ENCODE peak calls at places on chromosomes 5 and 9, in four cellular contexts. U is adrenal gland, B is fibroblast of the aortic adventitia, A is upper lobe of right lung. H is an unnamed sample.

GRCh38 chr5:32842798-32843531 is 131.8 kb downstream of the NPR3 start:
- DNase-seq in U (no peak), B (no peak), A (no peak), H (no peak)

GRCh38 chr5:172622091-172623046 is 18.7 kb upstream of the NEURL1B start:
- DNase-seq in U (no peak), B (no peak), A (no peak), H (no peak)

GRCh38 chr5:88279584-88279983 is 10.9 kb upstream of the TMEM161B start:
- DNase-seq in U (no peak), B (no peak), A (no peak), H (no peak)

GRCh38 chr5:142881727-142882126 is 111.5 kb downstream of the ARHGAP26 start:
- DNase-seq in U (no peak), B (no peak), A (no peak), H (no peak)

GRCh38 chr5:5497132-5497748 is 74.8 kb downstream of the ICE1 start:
- DNase-seq in U (peak), B (peak), A (peak), H (no peak)

GRCh38 chr5:29795253-29795652 is 1398.2 kb upstream of the CDH6 start:
- DNase-seq in U (no peak), B (no peak), A (no peak), H (no peak)

GRCh38 chr5:141182248-141182647 is at the start of gene PCDHB16:
- DNase-seq in U (no peak), B (peak), A (no peak), H (no peak)

GRCh38 chr9:74412236-74412979 is 84.7 kb upstream of the RORB start:
- DNase-seq in U (no peak), B (no peak), A (no peak), H (no peak)

GRCh38 chr9:105877719-105878118 is 183.4 kb downstream of the TMEM38B start:
- DNase-seq in U (no peak), B (no peak), A (no peak), H (no peak)

GRCh38 chr9:77770340-77770739 is 122.2 kb upstream of the GNA14 start:
- DNase-seq in U (no peak), B (no peak), A (no peak), H (no peak)

GRCh38 chr5:160787247-160787646 is 64.8 kb downstream of the ATP10B start:
- DNase-seq in U (no peak), B (no peak), A (peak), H (no peak)

GRCh38 chr5:173764321-173765029 is 123.7 kb upstream of the CPEB4 start:
- DNase-seq in U (peak), B (peak), A (peak), H (no peak)

GRCh38 chr5:112983307-112983811 is 6.8 kb downstream of the DCP2 start:
- DNase-seq in U (no peak), B (no peak), A (no peak), H (no peak)

GRCh38 chr5:57979671-57980070 is 480.2 kb downstream of the PLK2 start:
- DNase-seq in U (no peak), B (no peak), A (no peak), H (no peak)

GRCh38 chr9:89362647-89363310 is 44.5 kb downstream of the SECISBP2 start:
- DNase-seq in U (no peak), B (no peak), A (no peak), H (no peak)

GRCh38 chr9:136857606-136858412 is 5.7 kb downstream of the MAMDC4 start:
- DNase-seq in U (no peak), B (no peak), A (no peak), H (no peak)

GRCh38 chr9:78788101-78788500 is 491.2 kb downstream of the PSAT1 start:
- DNase-seq in U (no peak), B (peak), A (no peak), H (no peak)

GRCh38 chr5:153884266-153884957 is 154.3 kb downstream of the FAM114A2 start:
- DNase-seq in U (no peak), B (peak), A (no peak), H (no peak)

GRCh38 chr9:127449332-127449966 is 1.8 kb downstream of the RPL12 start:
- DNase-seq in U (no peak), B (peak), A (no peak), H (no peak)

GRCh38 chr5:153900703-153901395 is 137.9 kb downstream of the FAM114A2 start:
- DNase-seq in U (no peak), B (peak), A (no peak), H (no peak)

GRCh38 chr9:126052791-126053190 is 273.8 kb upstream of the MVB12B start:
- DNase-seq in U (no peak), B (no peak), A (peak), H (peak)

GRCh38 chr9:126051446-126052130 is 275.0 kb upstream of the MVB12B start:
- DNase-seq in U (no peak), B (no peak), A (peak), H (peak)

GRCh38 chr9:126049088-126049487 is 277.5 kb upstream of the MVB12B start:
- DNase-seq in U (no peak), B (no peak), A (no peak), H (no peak)

GRCh38 chr9:126050605-126050990 is 276.0 kb upstream of the MVB12B start:
- DNase-seq in U (no peak), B (no peak), A (peak), H (peak)

GRCh38 chr9:126049896-126050604 is 276.6 kb upstream of the MVB12B start:
- DNase-seq in U (no peak), B (no peak), A (no peak), H (peak)
- TF ChIP-seq CTCF in U (no peak), B (no peak), A (no peak), H (no peak)

DNA sequence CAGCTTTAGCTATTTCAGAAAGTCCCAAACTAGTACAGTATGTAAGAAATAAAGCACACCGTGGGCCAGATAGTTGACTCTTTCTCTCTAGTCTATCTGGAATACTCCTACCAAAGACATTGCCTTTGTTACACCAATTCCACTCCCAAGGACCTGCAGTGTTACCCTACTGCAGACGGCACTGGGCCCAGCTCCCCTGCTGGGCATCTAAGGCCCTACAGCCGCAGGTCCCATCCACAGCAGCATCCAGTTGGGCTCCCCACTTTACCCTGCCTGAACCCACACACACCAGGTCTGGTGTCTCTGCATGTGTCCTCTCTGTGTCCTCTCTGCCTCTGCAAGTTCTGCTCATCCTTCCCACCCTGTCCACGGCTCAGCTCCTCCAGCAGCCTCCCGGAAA is 22.5 kb downstream of the TNIP1 start:
- DNase-seq in U (no peak), B (no peak), A (no peak), H (no peak)
- TF ChIP-seq CTCF in U (no peak), B (no peak), A (no peak), H (peak)

GRCh38 chr5:126777974-126778674 is 1.2 kb downstream of the LMNB1 start:
- DNase-seq in U (peak), B (peak), A (peak), H (peak)

GRCh38 chr5:126778675-126779403 is 1.9 kb downstream of the LMNB1 start:
- DNase-seq in U (no peak), B (no peak), A (no peak), H (peak)

GRCh38 chr5:126780165-126780827 is 3.4 kb downstream of the LMNB1 start:
- DNase-seq in U (no peak), B (peak), A (no peak), H (no peak)

GRCh38 chr5:126776499-126777256 is at the start of gene LMNB1:
- DNase-seq in U (peak), B (peak), A (peak), H (peak)

GRCh38 chr5:126777257-126777973 is 479 bp downstream of the LMNB1 start:
- DNase-seq in U (peak), B (peak), A (peak), H (no peak)
- TF ChIP-seq CTCF in U (peak), B (peak), A (peak), H (peak)

GRCh38 chr5:80275347-80275746 is 19.5 kb upstream of the SERINC5 start:
- DNase-seq in U (no peak), B (peak), A (no peak), H (no peak)
- TF ChIP-seq CTCF in U (peak), B (peak), A (peak), H (peak)

GRCh38 chr5:152511531-152512132 is 106.6 kb upstream of the NMUR2 start:
- DNase-seq in U (no peak), B (no peak), A (no peak), H (no peak)

GRCh38 chr5:152514827-152515397 is 109.8 kb upstream of the NMUR2 start:
- DNase-seq in U (no peak), B (peak), A (no peak), H (no peak)
- TF ChIP-seq CTCF in U (no peak), B (peak), A (peak), H (peak)

GRCh38 chr9:86642721-86643120 is 288.5 kb upstream of the TUT7 start:
- DNase-seq in U (no peak), B (no peak), A (no peak), H (no peak)
- TF ChIP-seq CTCF in U (no peak), B (no peak), A (no peak), H (no peak)

GRCh38 chr9:35741740-35742139 is 7.3 kb downstream of the GBA2 start:
- DNase-seq in U (no peak), B (no peak), A (no peak), H (no peak)
- TF ChIP-seq CTCF in U (no peak), B (no peak), A (no peak), H (no peak)

GRCh38 chr5:144567416-144567770 is 396.7 kb downstream of the KCTD16 start:
- DNase-seq in U (no peak), B (peak), A (no peak), H (no peak)
- TF ChIP-seq CTCF in U (no peak), B (peak), A (peak), H (no peak)

GRCh38 chr5:74624009-74624408 is 16.5 kb downstream of the ENC1 start:
- DNase-seq in U (no peak), B (no peak), A (no peak), H (no peak)

GRCh38 chr5:74624501-74624900 is 16.0 kb downstream of the ENC1 start:
- DNase-seq in U (no peak), B (no peak), A (no peak), H (no peak)

GRCh38 chr5:74626386-74627222 is 13.9 kb downstream of the ENC1 start:
- DNase-seq in U (no peak), B (no peak), A (no peak), H (no peak)

GRCh38 chr5:74624931-74625505 is 15.5 kb downstream of the ENC1 start:
- DNase-seq in U (no peak), B (no peak), A (no peak), H (no peak)

DNA sequence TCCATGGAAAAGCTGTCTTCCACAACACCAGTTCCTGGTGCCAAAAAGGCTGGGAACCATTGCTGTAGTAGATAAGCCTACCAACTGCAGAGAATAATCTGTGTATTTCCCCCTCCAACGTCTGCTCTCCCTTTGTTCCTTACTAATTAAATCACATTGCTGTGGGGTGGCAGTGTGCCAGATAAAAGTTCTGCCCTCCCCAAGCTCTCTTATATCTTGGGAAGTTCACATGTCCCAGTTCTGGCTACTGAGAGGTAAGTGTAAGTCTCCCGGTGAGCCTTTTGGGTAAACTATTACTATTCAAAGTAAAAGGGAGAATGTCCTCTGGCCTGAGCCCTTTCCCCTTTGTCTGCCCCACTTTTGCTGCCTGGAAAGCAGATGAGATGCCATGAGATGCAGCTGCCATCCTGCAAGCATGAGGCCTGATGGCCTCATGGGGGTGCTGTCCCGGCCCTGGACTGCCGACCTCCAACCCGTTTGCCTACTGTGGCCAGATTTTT is 14.7 kb downstream of the ENC1 start:
- DNase-seq in U (no peak), B (peak), A (no peak), H (no peak)
- TF ChIP-seq CTCF in U (no peak), B (no peak), A (no peak), H (peak)

DNA sequence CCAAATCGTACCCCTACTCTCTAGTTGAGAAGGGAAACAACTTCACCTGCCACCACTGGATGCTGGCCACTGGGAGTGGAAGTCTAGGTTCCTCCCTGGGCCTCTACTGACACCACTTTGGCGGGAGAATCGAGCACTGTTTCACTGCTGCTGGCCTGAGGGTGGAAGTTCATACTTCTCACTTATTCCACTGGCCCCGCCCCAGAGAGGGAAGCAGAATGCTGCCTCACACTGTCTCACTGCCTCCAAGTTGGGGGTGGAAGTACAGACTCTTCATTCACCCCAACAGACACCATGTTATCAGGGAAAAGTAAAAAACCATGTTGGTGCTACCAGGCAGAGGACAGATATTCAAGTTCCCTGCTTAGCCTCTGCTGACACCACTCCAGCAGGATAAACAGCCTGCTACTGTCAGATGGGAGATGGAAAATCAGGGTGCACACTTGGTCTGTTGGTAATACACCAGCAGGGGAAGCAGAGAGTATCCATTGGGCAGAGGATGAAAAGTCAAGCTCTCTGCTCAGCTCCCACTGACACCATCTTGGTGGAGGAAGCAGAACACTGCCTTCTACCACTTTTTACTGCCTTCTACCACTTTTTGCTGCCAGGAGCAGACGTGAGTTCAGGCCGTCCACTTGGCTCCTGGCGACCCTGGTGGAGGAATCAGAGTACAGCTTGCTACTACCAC is 159.4 kb downstream of the SIL1 start:
- DNase-seq in U (no peak), B (no peak), A (no peak), H (no peak)
- TF ChIP-seq CTCF in U (no peak), B (no peak), A (no peak), H (peak)

H was measured in chondrocyte.